ENCODE peak calls at places on chromosomes 16 and 17, in six cellular contexts. C, O, V, F, Y and W are unnamed samples.

GRCh38 chr16:87407511-87408112 is 15.5 kb downstream of the MAP1LC3B start:
- DNase-seq in V (no peak), Y (no peak), O (peak), C (no peak), F (no peak), W (no peak)

GRCh38 chr17:1907818-1908698 is 78.3 kb downstream of the RPA1 start:
- DNase-seq in C (no peak), Y (no peak), O (no peak), V (no peak), F (no peak), W (no peak)

GRCh38 chr16:89308391-89309333 is 91.2 kb downstream of the ZNF778 start:
- DNase-seq in O (no peak), C (no peak), V (peak), Y (no peak), F (no peak), W (peak)

GRCh38 chr16:53757971-53758609 is 54.1 kb downstream of the FTO start:
- DNase-seq in O (no peak), Y (no peak), F (no peak), V (no peak), C (no peak), W (no peak)

GRCh38 chr16:188674-189073 is 8.4 kb downstream of the HBQ1 start:
- DNase-seq in V (no peak), O (no peak), Y (peak), F (no peak), C (no peak), W (no peak)

GRCh38 chr16:71846443-71846842 is 667 bp downstream of the ATXN1L start:
- DNase-seq in V (no peak), O (no peak), Y (no peak), F (no peak), C (no peak), W (no peak)

GRCh38 chr17:19339341-19339815 is 23.1 kb downstream of the B9D1 start:
- DNase-seq in F (no peak), V (no peak), O (no peak), C (no peak), Y (no peak), W (no peak)

GRCh38 chr17:81740395-81740961 is 28.4 kb downstream of the SLC25A10 start:
- DNase-seq in Y (no peak), O (no peak), F (no peak), V (peak), C (no peak), W (no peak)

GRCh38 chr16:55386534-55387296 is 62.7 kb downstream of the IRX6 start:
- DNase-seq in C (no peak), F (no peak), O (no peak), Y (no peak), V (no peak), W (no peak)

GRCh38 chr17:41553176-41553575 is 18.7 kb downstream of the KRT9 start:
- DNase-seq in F (no peak), C (no peak), O (no peak), Y (no peak), V (no peak), W (no peak)

GRCh38 chr16:9843424-9844013 is 338.7 kb downstream of the GRIN2A start:
- DNase-seq in V (no peak), F (no peak), Y (no peak), C (no peak), O (no peak), W (no peak)

GRCh38 chr16:4391635-4392381 is 20.2 kb downstream of the VASN start:
- DNase-seq in V (no peak), C (no peak), F (no peak), O (no peak), Y (no peak), W (no peak)

GRCh38 chr16:25126820-25127232 is 15.3 kb downstream of the LCMT1 start:
- DNase-seq in C (no peak), F (no peak), Y (peak), V (peak), O (no peak), W (no peak)

GRCh38 chr16:84715854-84716253 is 16.1 kb downstream of the USP10 start:
- DNase-seq in F (no peak), C (no peak), V (no peak), Y (no peak), O (no peak), W (no peak)

GRCh38 chr17:19247423-19247822 is 10.3 kb downstream of the EPN2 start:
- DNase-seq in F (no peak), C (no peak), Y (no peak), O (no peak), V (no peak), W (no peak)

GRCh38 chr17:56577810-56578209 is 15.7 kb upstream of the NOG start:
- DNase-seq in O (no peak), C (no peak), Y (no peak), F (no peak), V (no peak), W (no peak)

DNA sequence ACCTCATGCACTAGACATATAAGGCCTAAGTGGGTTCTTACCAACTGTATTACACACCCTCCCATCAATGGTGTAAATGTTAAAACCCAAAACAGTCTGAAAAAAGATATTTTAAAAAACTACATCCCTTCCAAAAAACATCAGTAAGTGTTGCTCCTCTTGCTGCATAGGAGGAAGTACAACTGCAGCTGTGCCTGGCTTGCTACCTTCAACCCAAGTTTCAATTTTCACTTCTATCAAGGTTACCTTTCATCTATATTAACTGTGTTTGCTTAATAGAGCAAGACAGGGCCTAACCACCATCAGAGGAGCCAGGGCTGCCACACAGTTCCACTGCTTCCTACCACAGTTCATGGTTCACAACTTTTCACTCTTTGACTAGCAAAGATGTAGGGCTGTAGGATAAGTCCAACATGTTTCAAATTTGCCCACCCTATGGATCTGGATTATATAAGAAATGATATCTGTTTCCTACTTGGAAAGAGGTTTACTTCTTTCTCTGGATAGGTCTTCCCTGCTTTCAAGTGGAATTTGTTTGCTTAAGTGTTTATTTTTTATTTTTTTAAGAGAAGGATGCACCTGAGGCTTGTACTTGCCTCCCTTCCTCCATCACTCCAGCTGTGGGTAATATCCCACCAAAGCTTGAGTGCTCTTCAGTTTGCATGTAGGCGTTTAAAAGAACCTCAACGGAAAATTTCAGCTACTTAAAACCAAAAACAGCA is 56.7 kb downstream of the GRB7 start:
- DNase-seq in C (no peak), Y (no peak), V (no peak), O (peak), F (no peak), W (no peak)
- TF ChIP-seq TAF1 in C (no peak), Y (no peak), V (no peak), O (no peak), F (no peak), W (peak)

DNA sequence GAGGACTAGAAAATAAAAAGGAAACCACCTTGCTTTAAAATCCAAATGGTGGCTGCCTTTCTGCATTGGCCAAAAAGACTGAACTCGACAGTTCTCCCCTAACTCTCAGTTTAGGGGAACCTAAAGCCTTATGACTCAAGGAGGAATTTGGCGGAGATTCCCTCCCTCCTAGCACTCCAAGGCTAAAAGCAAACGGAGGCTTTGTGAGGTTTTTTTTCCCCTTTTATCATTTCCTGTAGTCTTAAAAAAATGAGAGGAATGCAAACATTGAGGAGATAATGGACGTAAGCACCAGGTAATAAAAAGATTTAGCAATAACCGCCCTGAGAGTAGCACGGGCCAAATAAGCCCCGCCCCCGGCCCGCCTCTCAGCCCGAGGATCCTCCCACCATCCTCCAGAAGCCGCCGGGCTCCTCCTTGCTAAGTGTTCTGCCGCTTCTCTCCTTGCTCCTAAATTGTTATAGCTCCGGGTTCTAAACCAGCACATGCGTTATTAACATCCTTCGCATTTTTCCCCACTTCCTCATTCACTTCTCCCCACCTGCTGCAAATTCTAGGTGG is 5.8 kb upstream of the KIFC3 start:
- DNase-seq in C (peak), V (peak), O (no peak), Y (peak), F (no peak), W (peak)
- TF ChIP-seq POLR2A in C (no peak), V (peak), O (no peak), Y (no peak), F (no peak), W (no peak)

GRCh38 chr16:69796285-69797118 is 34.4 kb downstream of the WWP2 start:
- DNase-seq in F (no peak), C (peak), Y (peak), V (peak), O (no peak), W (peak)
- TF ChIP-seq TAF1 in F (no peak), C (no peak), Y (no peak), V (no peak), O (no peak), W (no peak)

GRCh38 chr17:77316191-77316641 is 175.4 kb downstream of the SEC14L1 start:
- DNase-seq in V (no peak), O (no peak), Y (no peak), F (peak), C (no peak), W (no peak)

GRCh38 chr17:77314601-77315000 is 173.8 kb downstream of the SEC14L1 start:
- DNase-seq in F (no peak), O (no peak), C (no peak), Y (no peak), V (no peak), W (no peak)

GRCh38 chr17:77313831-77314230 is 173.1 kb downstream of the SEC14L1 start:
- DNase-seq in O (no peak), Y (no peak), F (no peak), C (no peak), V (no peak), W (no peak)

GRCh38 chr17:77315551-77316190 is 174.9 kb downstream of the SEC14L1 start:
- DNase-seq in V (no peak), O (no peak), F (no peak), C (no peak), Y (no peak), W (no peak)

DNA sequence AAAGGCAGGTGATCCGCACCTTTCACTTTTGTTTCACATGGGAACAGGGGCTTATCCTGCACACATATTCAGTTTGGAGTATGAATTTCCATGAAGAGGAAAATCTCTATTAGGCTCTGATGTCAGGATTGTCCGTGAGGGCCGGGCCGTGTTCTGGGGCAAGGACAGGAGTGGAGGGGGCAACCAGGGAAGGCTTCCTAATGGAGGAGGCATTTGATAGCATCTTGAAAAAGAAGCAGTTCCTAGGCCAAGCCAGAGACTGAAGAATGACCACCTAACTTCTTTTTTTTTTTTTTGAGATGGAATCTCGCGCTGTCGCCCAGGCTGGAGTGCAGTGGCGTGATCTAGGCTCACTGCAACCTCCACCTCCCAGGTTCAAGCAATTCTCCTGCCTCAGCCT is 174.2 kb downstream of the SEC14L1 start:
- DNase-seq in F (no peak), O (no peak), V (no peak), C (no peak), Y (no peak), W (no peak)
- TF ChIP-seq POLR2A in F (no peak), O (no peak), V (no peak), C (no peak), Y (no peak), W (no peak)

DNA sequence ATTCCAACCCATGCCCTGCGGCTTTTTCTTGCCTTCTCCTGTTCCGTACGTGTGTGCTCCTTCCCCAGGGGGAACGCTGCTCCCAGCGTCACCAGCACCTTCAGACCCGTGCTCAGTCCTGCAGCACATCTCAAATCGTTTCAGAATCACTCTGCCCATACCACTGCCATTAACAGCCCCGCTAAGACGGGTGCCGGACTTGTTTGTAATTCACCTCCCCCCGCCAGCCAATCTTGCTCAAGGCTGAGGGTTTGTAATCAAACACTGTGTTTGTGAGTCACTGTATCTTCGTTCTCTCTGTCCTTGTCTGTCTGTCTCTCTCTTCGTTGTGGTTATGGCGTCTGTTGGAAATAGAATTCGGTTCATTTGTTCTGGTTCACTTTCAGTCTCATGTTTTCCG is 17.3 kb downstream of the CARD14 start:
- DNase-seq in O (no peak), C (no peak), F (no peak), V (no peak), Y (no peak), W (no peak)
- TF ChIP-seq TAF1 in O (no peak), C (no peak), F (no peak), V (no peak), Y (no peak), W (no peak)

DNA sequence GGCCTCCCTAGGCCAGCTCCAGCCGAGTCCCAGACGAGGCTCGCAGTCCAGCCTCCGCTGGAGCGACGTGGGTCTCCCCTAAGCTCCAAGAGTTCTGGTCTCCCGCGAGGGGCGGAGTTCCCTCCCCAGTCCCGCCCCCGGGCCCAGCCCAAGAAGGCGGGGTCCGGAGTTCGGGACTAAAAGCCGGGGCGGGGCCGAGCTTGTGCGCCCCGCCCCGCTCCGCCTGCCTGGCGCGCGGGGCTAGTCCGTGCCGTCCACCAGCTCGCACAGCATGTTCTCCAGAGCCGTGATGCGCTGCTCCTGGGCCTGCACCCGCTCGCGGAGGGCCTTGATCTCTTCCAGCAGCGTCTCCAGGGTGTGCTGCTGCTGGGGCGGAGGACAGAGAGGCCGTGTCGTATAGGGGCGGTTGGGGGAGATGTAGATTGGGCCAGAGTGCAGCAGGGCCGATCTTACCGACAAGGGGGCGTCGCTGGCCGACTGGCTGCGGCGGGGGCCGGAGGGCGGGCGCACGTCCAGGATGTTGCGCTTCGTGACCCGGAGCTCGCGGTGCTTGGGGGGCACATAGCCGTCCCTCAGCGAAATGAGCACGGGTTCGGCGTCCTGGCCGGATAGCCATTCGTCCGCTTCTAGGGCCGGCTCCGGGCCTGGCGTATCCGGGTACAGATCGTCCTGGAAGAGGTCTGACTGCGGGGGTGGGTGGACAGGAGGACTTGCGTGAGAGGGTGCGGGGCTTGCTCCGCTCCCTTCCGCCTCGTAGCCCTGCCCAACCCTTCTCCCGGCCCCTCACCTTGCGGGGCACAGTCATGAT is 7.0 kb downstream of the CORO6 start:
- DNase-seq in C (peak), F (no peak), Y (peak), O (no peak), V (peak), W (peak)
- TF ChIP-seq POLR2A in C (no peak), F (peak), Y (no peak), O (no peak), V (peak), W (no peak)

DNA sequence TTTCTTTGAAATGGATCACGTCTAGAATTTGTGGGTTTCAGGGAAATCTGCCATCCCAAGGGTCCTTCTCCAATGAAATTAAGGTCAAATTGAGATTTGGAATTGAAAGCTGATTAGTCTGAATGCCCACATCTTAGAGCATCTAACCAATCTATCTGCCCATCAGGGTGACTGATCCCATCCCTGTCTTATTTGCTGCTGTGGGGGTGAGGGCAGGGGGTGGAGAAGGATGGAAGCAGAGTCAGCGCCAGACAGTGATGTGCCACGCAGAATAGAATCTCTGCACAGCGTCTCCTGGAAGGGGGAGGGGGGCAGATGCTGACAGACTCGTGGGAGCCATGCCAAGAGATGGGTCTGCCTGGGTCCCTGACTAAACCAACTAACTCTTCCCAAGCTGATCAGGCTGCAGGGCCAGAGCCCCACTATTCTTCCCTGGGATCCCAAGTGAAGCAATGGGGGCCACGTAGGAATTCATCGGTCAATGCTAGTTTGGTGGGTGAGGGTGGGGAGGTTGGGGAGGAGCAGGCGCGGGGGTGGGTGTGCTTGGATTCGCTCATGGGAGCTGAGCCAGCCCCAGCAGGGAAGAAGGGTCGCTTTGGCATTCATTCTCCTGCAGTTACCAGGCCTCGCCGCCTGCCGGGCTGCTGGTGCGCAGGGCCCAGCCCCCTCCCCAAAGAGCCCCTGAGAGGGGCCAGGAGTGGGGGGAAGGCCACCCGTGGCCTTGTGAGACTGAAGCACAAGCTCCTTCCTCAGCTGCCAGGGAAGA is 32.2 kb downstream of the CDK5RAP3 start:
- DNase-seq in F (no peak), Y (no peak), O (no peak), C (no peak), V (no peak), W (no peak)
- TF ChIP-seq TAF1 in F (no peak), Y (no peak), O (no peak), C (no peak), V (no peak), W (no peak)

DNA sequence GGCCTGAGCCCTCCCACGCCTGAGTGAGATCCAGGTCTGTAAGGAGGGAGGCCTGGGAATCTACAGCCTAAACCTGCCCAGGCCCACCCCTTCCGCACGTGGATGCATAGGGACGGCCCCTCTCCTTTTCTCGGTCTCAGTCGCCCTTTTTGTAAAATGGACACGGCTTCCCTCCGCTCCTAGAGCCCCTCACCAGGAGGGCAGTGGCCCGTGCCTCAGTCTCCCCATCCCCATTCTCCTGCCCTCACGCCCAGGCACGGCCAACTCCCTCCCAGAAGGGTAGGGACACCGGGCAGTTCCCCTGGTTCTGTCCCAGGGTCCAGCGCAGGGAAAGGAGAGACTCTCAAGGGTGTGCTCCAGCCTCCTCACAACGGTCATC is 48.1 kb downstream of the WNT3 start:
- DNase-seq in Y (peak), O (no peak), F (no peak), V (no peak), C (no peak), W (no peak)
- TF ChIP-seq POLR2A in Y (no peak), O (no peak), F (no peak), V (no peak), C (no peak), W (no peak)

DNA sequence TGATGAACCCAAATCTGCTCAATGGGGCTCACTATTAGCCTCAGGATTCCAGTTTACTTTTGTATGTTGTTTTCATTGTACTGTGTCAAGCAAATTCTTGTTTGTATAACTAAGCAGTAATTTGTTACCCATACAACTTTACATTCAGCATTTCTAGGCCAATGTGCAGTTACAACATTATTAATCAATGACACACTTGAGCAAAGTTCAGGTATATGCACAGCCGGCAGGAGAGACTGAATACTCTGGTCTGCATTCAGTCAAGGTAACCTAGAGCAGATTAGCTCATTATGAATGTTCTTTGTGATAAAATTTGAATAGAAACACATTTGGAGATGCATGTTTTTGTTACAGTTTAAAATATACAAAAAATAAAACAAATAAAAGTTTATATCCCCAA is 2.2 kb upstream of the MYO1D start:
- DNase-seq in F (no peak), Y (peak), V (no peak), C (no peak), O (no peak), W (no peak)
- TF ChIP-seq TAF1 in F (no peak), Y (no peak), V (no peak), C (no peak), O (no peak), W (no peak)

GRCh38 chr17:27551701-27552466 is 79.1 kb upstream of the LGALS9 start:
- DNase-seq in F (no peak), O (no peak), Y (peak), C (no peak), V (no peak), W (no peak)
- TF ChIP-seq POLR2A in F (no peak), O (no peak), Y (no peak), C (no peak), V (no peak), W (no peak)